ENCODE peak calls at places on chromosomes 1 and 21, in six cellular contexts. One of them, this sample, is unnamed.

GRCh38 chr1:22711591-22712501 is 1.2 kb downstream of the EPHB2 start:
- DNase-seq in H1: no peak
- DNase-seq in GM23338: peak; percentile 41
- DNase-seq in ovary: peak; percentile 46
- DNase-seq in prostate gland: no peak
- DNase-seq in cardiac muscle cell: peak; percentile 73
- DNase-seq in this sample: no peak

GRCh38 chr1:34034029-34034428 is 131.0 kb downstream of the CSMD2 start:
- DNase-seq in H1: no peak
- DNase-seq in ovary: no peak
- DNase-seq in prostate gland: no peak
- DNase-seq in GM23338: no peak
- DNase-seq in cardiac muscle cell: peak; percentile 33
- DNase-seq in this sample: no peak

GRCh38 chr1:168236836-168237611 is 11.2 kb downstream of the SFT2D2 start:
- DNase-seq in GM23338: no peak
- DNase-seq in cardiac muscle cell: no peak
- DNase-seq in prostate gland: no peak
- DNase-seq in ovary: no peak
- DNase-seq in H1: no peak
- DNase-seq in this sample: no peak

GRCh38 chr1:65804584-65804983 is 11.9 kb downstream of the PDE4B start:
- DNase-seq in ovary: no peak
- DNase-seq in GM23338: no peak
- DNase-seq in cardiac muscle cell: no peak
- DNase-seq in prostate gland: no peak
- DNase-seq in H1: no peak
- DNase-seq in this sample: no peak

GRCh38 chr1:198915327-198916231 is 276.7 kb downstream of the PTPRC start:
- DNase-seq in cardiac muscle cell: no peak
- DNase-seq in H1: no peak
- DNase-seq in GM23338: no peak
- DNase-seq in prostate gland: no peak
- DNase-seq in ovary: no peak
- DNase-seq in this sample: no peak

GRCh38 chr1:241356519-241357365 is at the start of gene RGS7:
- DNase-seq in ovary: peak; percentile 39
- DNase-seq in GM23338: peak; percentile 75
- DNase-seq in cardiac muscle cell: peak; percentile 81
- DNase-seq in H1: no peak
- DNase-seq in prostate gland: peak; percentile 18
- DNase-seq in this sample: peak; percentile 14

GRCh38 chr21:29082416-29082815 is 9.0 kb upstream of the CCT8 start:
- DNase-seq in ovary: no peak
- DNase-seq in H1: no peak
- DNase-seq in cardiac muscle cell: no peak
- DNase-seq in GM23338: no peak
- DNase-seq in prostate gland: no peak
- DNase-seq in this sample: no peak

GRCh38 chr21:45424854-45425795 is 20.2 kb downstream of the COL18A1 start:
- DNase-seq in GM23338: no peak
- DNase-seq in ovary: peak; percentile 26
- DNase-seq in prostate gland: no peak
- DNase-seq in cardiac muscle cell: no peak
- DNase-seq in H1: no peak
- DNase-seq in this sample: no peak

GRCh38 chr1:90394247-90394646 is 322.9 kb downstream of the BARHL2 start:
- DNase-seq in ovary: no peak
- DNase-seq in H1: no peak
- DNase-seq in cardiac muscle cell: no peak
- DNase-seq in prostate gland: no peak
- DNase-seq in GM23338: no peak
- DNase-seq in this sample: no peak

GRCh38 chr1:85125891-85126290 is 74.9 kb downstream of the SYDE2 start:
- DNase-seq in cardiac muscle cell: no peak
- DNase-seq in ovary: no peak
- DNase-seq in H1: no peak
- DNase-seq in GM23338: no peak
- DNase-seq in prostate gland: no peak
- DNase-seq in this sample: no peak

GRCh38 chr1:166069390-166069789 is 97.4 kb downstream of the FAM78B start:
- DNase-seq in ovary: no peak
- DNase-seq in prostate gland: no peak
- DNase-seq in cardiac muscle cell: peak; percentile 59
- DNase-seq in GM23338: peak; percentile 71
- DNase-seq in H1: no peak
- DNase-seq in this sample: no peak

GRCh38 chr1:32741417-32742131 is 39.0 kb upstream of the SYNC start:
- DNase-seq in H1: no peak
- DNase-seq in cardiac muscle cell: peak; percentile 46
- DNase-seq in GM23338: peak; percentile 52
- DNase-seq in ovary: peak; percentile 49
- DNase-seq in prostate gland: no peak
- DNase-seq in this sample: no peak

GRCh38 chr1:95069711-95070093 is 3.0 kb downstream of the ALG14 start:
- DNase-seq in prostate gland: no peak
- DNase-seq in cardiac muscle cell: no peak
- DNase-seq in ovary: no peak
- DNase-seq in GM23338: no peak
- DNase-seq in H1: no peak
- DNase-seq in this sample: no peak

DNA sequence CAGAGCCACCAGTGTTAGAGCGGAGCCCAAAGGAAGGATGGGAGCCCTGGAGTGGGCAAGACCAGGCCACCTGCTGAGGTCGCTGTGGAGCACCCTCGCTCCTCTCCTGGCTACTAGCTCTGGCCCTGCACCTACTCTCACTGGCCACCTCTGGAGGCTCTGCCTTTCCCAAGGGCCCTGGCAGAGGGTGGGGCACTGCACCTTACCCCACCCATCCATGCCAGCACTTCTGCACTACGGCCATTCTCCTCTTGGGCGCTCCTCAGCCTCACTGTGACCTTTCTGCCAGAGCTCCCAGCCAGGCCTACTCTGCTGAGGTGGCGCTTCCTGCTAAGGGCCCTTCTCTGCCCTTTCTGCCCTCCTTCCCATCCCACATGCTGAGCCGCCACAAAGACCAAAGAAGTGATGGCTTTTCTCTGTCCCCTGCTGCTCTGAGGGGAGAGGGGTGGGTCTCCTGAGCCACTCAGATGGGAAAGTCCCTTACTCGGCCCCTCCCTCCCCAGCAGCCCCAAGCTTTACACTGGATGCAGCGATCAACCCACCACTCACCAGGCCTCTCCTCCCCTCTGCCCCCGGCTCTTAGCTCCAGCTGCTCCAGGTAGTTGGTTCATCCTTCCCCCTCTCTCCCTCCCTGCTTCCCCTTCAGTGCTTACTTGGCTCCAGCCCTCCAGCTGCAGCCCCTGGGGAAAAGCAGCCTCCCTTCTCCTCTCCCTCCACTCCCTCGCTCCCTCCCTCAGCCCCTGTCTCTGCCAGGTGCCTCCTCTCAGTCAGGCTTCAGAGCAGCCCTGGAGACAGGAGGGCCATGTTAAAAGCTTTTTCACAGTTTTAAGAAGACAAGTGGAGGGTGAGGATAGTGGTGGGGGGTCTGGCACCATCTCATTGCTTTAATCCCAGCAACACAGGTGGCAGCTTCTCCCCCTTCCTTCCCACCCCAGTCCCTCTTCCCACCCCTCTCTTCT is 14.8 kb upstream of the TMEM222 start:
- DNase-seq in prostate gland: no peak
- DNase-seq in cardiac muscle cell: no peak
- DNase-seq in GM23338: peak; percentile 82
- DNase-seq in H1: no peak
- DNase-seq in ovary: no peak
- DNase-seq in this sample: no peak
- TF ChIP-seq CTCF in prostate gland: no peak
- TF ChIP-seq CTCF in cardiac muscle cell: no peak
- TF ChIP-seq CTCF in GM23338: peak; percentile 50
- TF ChIP-seq CTCF in H1: peak; percentile 57
- TF ChIP-seq CTCF in ovary: no peak
- TF ChIP-seq CTCF in this sample: no peak

DNA sequence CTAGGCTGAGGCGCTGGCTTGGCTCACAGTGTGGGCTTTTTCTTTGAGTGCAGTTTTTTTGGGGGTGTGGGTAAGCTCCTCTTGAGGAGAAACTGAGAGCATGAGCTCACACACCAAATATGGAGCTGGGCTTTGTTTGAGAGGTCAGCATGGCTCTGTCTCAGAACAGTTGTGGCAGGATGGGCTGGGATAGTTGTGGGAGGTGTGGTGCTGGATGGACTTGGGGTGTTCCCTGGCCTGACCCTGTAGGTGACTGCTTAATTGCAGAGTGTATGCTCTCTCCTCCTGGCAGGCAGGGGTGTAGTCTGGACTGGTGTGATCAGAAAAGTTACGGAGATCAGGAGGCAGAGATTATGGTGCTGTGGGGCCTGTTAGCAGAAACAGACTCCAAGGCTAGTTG is 64.3 kb upstream of the PGBD5 start:
- DNase-seq in prostate gland: no peak
- DNase-seq in cardiac muscle cell: no peak
- DNase-seq in H1: no peak
- DNase-seq in GM23338: no peak
- DNase-seq in ovary: no peak
- DNase-seq in this sample: no peak
- H3K4me1 ChIP-seq in prostate gland: no peaks in the 10 kb centered on the region
- H3K4me1 ChIP-seq in cardiac muscle cell: no peaks in the 10 kb centered on the region
- H3K4me1 ChIP-seq in H1: no peaks in the 10 kb centered on the region
- H3K4me1 ChIP-seq in GM23338: no peaks in the 10 kb centered on the region
- H3K4me1 ChIP-seq in ovary: no peaks in the 10 kb centered on the region
- H3K4me1 ChIP-seq in this sample: no peaks in the 10 kb centered on the region

GRCh38 chr1:163535807-163536206 is 214.1 kb downstream of the NUF2 start:
- DNase-seq in H1: no peak
- DNase-seq in prostate gland: no peak
- DNase-seq in cardiac muscle cell: peak; percentile 31
- DNase-seq in GM23338: peak; percentile 59
- DNase-seq in ovary: no peak
- DNase-seq in this sample: no peak
- TF ChIP-seq CTCF in H1: no peak
- TF ChIP-seq CTCF in prostate gland: peak; percentile 59
- TF ChIP-seq CTCF in cardiac muscle cell: peak; percentile 35
- TF ChIP-seq CTCF in GM23338: peak; percentile 81
- TF ChIP-seq CTCF in ovary: no peak
- TF ChIP-seq CTCF in this sample: peak; percentile 50

DNA sequence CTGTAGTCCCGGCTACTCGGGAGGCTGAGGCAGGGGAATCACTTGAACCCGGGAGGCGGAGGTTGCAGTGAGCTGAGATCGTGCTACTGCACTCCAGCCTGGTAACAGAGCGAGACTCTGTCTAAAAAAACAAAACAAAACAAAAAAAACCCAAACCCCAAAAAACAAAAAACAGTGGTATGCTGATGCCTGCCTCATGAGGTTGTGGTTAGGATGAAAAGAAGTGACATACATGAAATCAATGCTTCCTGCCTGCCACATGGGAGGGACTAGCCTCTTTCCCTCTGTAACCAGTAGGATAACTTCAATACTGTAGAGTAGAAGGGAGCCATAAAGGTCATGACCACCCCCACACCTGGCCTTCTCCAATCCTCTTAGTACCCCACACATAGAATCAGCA is 55.2 kb downstream of the TENT5C start:
- DNase-seq in cardiac muscle cell: no peak
- DNase-seq in GM23338: no peak
- DNase-seq in ovary: no peak
- DNase-seq in H1: no peak
- DNase-seq in prostate gland: no peak
- DNase-seq in this sample: no peak
- H3K4me1 ChIP-seq in cardiac muscle cell: no peaks in the 10 kb centered on the region
- H3K4me1 ChIP-seq in GM23338: peaks cover 5% of the 10 kb centered on the region
- H3K4me1 ChIP-seq in ovary: no peaks in the 10 kb centered on the region
- H3K4me1 ChIP-seq in H1: no peaks in the 10 kb centered on the region
- H3K4me1 ChIP-seq in prostate gland: no peaks in the 10 kb centered on the region
- H3K4me1 ChIP-seq in this sample: peaks cover 15% of the 10 kb centered on the region

GRCh38 chr21:39581414-39581813 is 31.3 kb upstream of the B3GALT5 start:
- DNase-seq in ovary: no peak
- DNase-seq in H1: no peak
- DNase-seq in GM23338: peak; percentile 67
- DNase-seq in cardiac muscle cell: no peak
- DNase-seq in prostate gland: no peak
- DNase-seq in this sample: no peak
- TF ChIP-seq CTCF in ovary: no peak
- TF ChIP-seq CTCF in H1: peak; percentile 69
- TF ChIP-seq CTCF in GM23338: peak; percentile 55
- TF ChIP-seq CTCF in cardiac muscle cell: no peak
- TF ChIP-seq CTCF in prostate gland: no peak
- TF ChIP-seq CTCF in this sample: no peak